ENCODE peak calls at places on chromosome 7, in four cellular contexts. One of them, this sample, is unnamed.

GRCh38 chr7:107080099-107080505 is 35.6 kb downstream of the PRKAR2B start:
- DNase-seq in PC-3: no peak
- DNase-seq in hypothalamus: no peak
- DNase-seq in left colon: no peak
- DNase-seq in this sample: no peak

GRCh38 chr7:99252166-99252895 is 20.3 kb upstream of the MYH16 start:
- DNase-seq in PC-3: no peak
- DNase-seq in hypothalamus: no peak
- DNase-seq in left colon: no peak
- DNase-seq in this sample: no peak

GRCh38 chr7:106979551-106980357 is 64.8 kb upstream of the PRKAR2B start:
- DNase-seq in PC-3: no peak
- DNase-seq in hypothalamus: no peak
- DNase-seq in left colon: no peak
- DNase-seq in this sample: no peak

GRCh38 chr7:51141451-51141971 is 175.1 kb downstream of the COBL start:
- DNase-seq in PC-3: peak
- DNase-seq in hypothalamus: no peak
- DNase-seq in left colon: no peak
- DNase-seq in this sample: peak

GRCh38 chr7:80942261-80943041 is 23.6 kb upstream of the SEMA3C start:
- DNase-seq in PC-3: peak
- DNase-seq in hypothalamus: no peak
- DNase-seq in left colon: peak
- DNase-seq in this sample: no peak

GRCh38 chr7:66055321-66055956 is 20.2 kb upstream of the ASL start:
- DNase-seq in PC-3: no peak
- DNase-seq in hypothalamus: no peak
- DNase-seq in left colon: no peak
- DNase-seq in this sample: no peak

GRCh38 chr7:104272767-104273384 is 55.5 kb upstream of the LHFPL3 start:
- DNase-seq in PC-3: peak
- DNase-seq in hypothalamus: no peak
- DNase-seq in left colon: no peak
- DNase-seq in this sample: peak

GRCh38 chr7:121544726-121545125 is 148.6 kb upstream of the FAM3C start:
- DNase-seq in PC-3: peak
- DNase-seq in hypothalamus: no peak
- DNase-seq in left colon: no peak
- DNase-seq in this sample: no peak

GRCh38 chr7:150979706-150980390 is 1.7 kb upstream of the KCNH2 start:
- DNase-seq in PC-3: no peak
- DNase-seq in hypothalamus: no peak
- DNase-seq in left colon: peak
- DNase-seq in this sample: no peak

GRCh38 chr7:137563986-137564385 is 220.5 kb upstream of the PTN start:
- DNase-seq in PC-3: no peak
- DNase-seq in hypothalamus: no peak
- DNase-seq in left colon: no peak
- DNase-seq in this sample: no peak

GRCh38 chr7:158541330-158542010 is 46.2 kb downstream of the PTPRN2 start:
- DNase-seq in PC-3: no peak
- DNase-seq in hypothalamus: no peak
- DNase-seq in left colon: no peak
- DNase-seq in this sample: peak

GRCh38 chr7:143505845-143506244 is 28.2 kb downstream of the TAS2R41 start:
- DNase-seq in PC-3: no peak
- DNase-seq in hypothalamus: no peak
- DNase-seq in left colon: no peak
- DNase-seq in this sample: no peak

GRCh38 chr7:223118-223800 is 30.9 kb downstream of the FAM20C start:
- DNase-seq in PC-3: no peak
- DNase-seq in hypothalamus: no peak
- DNase-seq in left colon: no peak
- DNase-seq in this sample: no peak

GRCh38 chr7:24871765-24872164 is 108.2 kb downstream of the OSBPL3 start:
- DNase-seq in PC-3: no peak
- DNase-seq in hypothalamus: no peak
- DNase-seq in left colon: no peak
- DNase-seq in this sample: no peak

GRCh38 chr7:48053823-48054222 is 18.5 kb downstream of the C7orf57 start:
- DNase-seq in PC-3: no peak
- DNase-seq in hypothalamus: no peak
- DNase-seq in left colon: no peak
- DNase-seq in this sample: no peak

GRCh38 chr7:76513817-76514799 is 3.8 kb downstream of the UPK3B start:
- DNase-seq in PC-3: no peak
- DNase-seq in hypothalamus: no peak
- DNase-seq in left colon: peak
- DNase-seq in this sample: no peak

GRCh38 chr7:14457567-14458453 is 444.7 kb downstream of the DGKB start:
- DNase-seq in PC-3: peak
- DNase-seq in hypothalamus: peak
- DNase-seq in left colon: peak
- DNase-seq in this sample: peak

GRCh38 chr7:103094102-103094501 is 19.2 kb downstream of the ARMC10 start:
- DNase-seq in PC-3: peak
- DNase-seq in hypothalamus: no peak
- DNase-seq in left colon: no peak
- DNase-seq in this sample: peak

GRCh38 chr7:101754432-101755159 is 62.8 kb upstream of the CUX1 start:
- DNase-seq in PC-3: peak
- DNase-seq in hypothalamus: no peak
- DNase-seq in left colon: no peak
- DNase-seq in this sample: no peak

GRCh38 chr7:2037301-2037804 is 195.4 kb downstream of the MAD1L1 start:
- DNase-seq in PC-3: no peak
- DNase-seq in hypothalamus: no peak
- DNase-seq in left colon: peak
- DNase-seq in this sample: no peak

GRCh38 chr7:135493362-135493761 is 16.5 kb downstream of the CNOT4 start:
- DNase-seq in PC-3: no peak
- DNase-seq in hypothalamus: no peak
- DNase-seq in left colon: no peak
- DNase-seq in this sample: no peak

GRCh38 chr7:77825140-77825539 is 26.6 kb downstream of the PHTF2 start:
- DNase-seq in PC-3: no peak
- DNase-seq in hypothalamus: no peak
- DNase-seq in left colon: no peak
- DNase-seq in this sample: no peak

GRCh38 chr7:116196947-116197346 is 13.4 kb upstream of the TES start:
- DNase-seq in PC-3: no peak
- DNase-seq in hypothalamus: no peak
- DNase-seq in left colon: no peak
- DNase-seq in this sample: no peak

GRCh38 chr7:39709768-39710291 is 86.5 kb downstream of the RALA start:
- DNase-seq in PC-3: no peak
- DNase-seq in hypothalamus: no peak
- DNase-seq in left colon: no peak
- DNase-seq in this sample: peak

GRCh38 chr7:157090485-157091165 is 48.1 kb upstream of the UBE3C start:
- DNase-seq in PC-3: no peak
- DNase-seq in hypothalamus: no peak
- DNase-seq in left colon: no peak
- DNase-seq in this sample: no peak

GRCh38 chr7:1441615-1442354 is 17.5 kb downstream of the MICALL2 start:
- DNase-seq in PC-3: no peak
- DNase-seq in hypothalamus: no peak
- DNase-seq in left colon: no peak
- DNase-seq in this sample: no peak

GRCh38 chr7:152106990-152107389 is 81.5 kb downstream of the GALNT11 start:
- DNase-seq in PC-3: no peak
- DNase-seq in hypothalamus: no peak
- DNase-seq in left colon: no peak
- DNase-seq in this sample: no peak

GRCh38 chr7:130930710-130931109 is 196.7 kb upstream of the KLF14 start:
- DNase-seq in PC-3: no peak
- DNase-seq in hypothalamus: no peak
- DNase-seq in left colon: no peak
- DNase-seq in this sample: no peak